ENCODE peak calls at places on chromosomes 11 and 22, in five cellular contexts. R is C1 segment of cervical spinal cord; H is posterior cingulate gyrus; Q is GM18507; N is stimulated activated CD4-positive, alpha-beta T cell treated with anti-CD3 and anti-CD28 coated beads, Interleukin-4, amount 100 ng/mL, for 1 hour. E is an unnamed sample.

GRCh38 chr11:5234390-5234834 is at the start of gene HBD:
- DNase-seq in R (no peak), H (no peak), Q (peak), N (no peak), E (no peak)

GRCh38 chr11:38814670-38815069 is 2216.6 kb upstream of the RAG2 start:
- DNase-seq in R (no peak), H (no peak), Q (no peak), N (no peak), E (no peak)

GRCh38 chr11:2474059-2474901 is 29.5 kb downstream of the KCNQ1 start:
- DNase-seq in R (no peak), H (no peak), Q (no peak), N (no peak), E (peak)

GRCh38 chr11:78181155-78181554 is 7.3 kb downstream of the KCTD21 start:
- DNase-seq in R (no peak), H (no peak), Q (no peak), N (no peak), E (no peak)

GRCh38 chr11:94790771-94791180 is 22.6 kb downstream of the AMOTL1 start:
- DNase-seq in R (no peak), H (no peak), Q (no peak), N (no peak), E (no peak)

GRCh38 chr11:19723572-19724342 is 11.1 kb downstream of the NAV2 start:
- DNase-seq in R (peak), H (no peak), Q (no peak), N (peak), E (no peak)

GRCh38 chr22:33919591-33920501 is at the start of gene LARGE1:
- DNase-seq in R (peak), H (peak), Q (no peak), N (peak), E (peak)

GRCh38 chr11:122706689-122707088 is 51.2 kb downstream of the UBASH3B start:
- DNase-seq in R (no peak), H (no peak), Q (no peak), N (no peak), E (no peak)

GRCh38 chr22:48426466-48427380 is 1401.0 kb downstream of the BRD1 start:
- DNase-seq in R (no peak), H (no peak), Q (no peak), N (no peak), E (no peak)

GRCh38 chr11:32297629-32298028 is 137.7 kb downstream of the WT1 start:
- DNase-seq in R (no peak), H (peak), Q (no peak), N (no peak), E (no peak)

GRCh38 chr11:797300-798092 is 585 bp downstream of the SLC25A22 start:
- DNase-seq in R (peak), H (peak), Q (peak), N (peak), E (peak)

GRCh38 chr11:70625921-70626518 is 227.7 kb downstream of the CTTN start:
- DNase-seq in R (no peak), H (peak), Q (no peak), N (no peak), E (no peak)

GRCh38 chr11:123206671-123207421 is 11.8 kb upstream of the CLMP start:
- DNase-seq in R (no peak), H (no peak), Q (no peak), N (no peak), E (no peak)

GRCh38 chr11:34339149-34340064 is 18.4 kb downstream of the ABTB2 start:
- DNase-seq in R (no peak), H (no peak), Q (peak), N (no peak), E (no peak)

GRCh38 chr11:73308003-73308962 is at the start of gene ARHGEF17:
- DNase-seq in R (peak), H (peak), Q (no peak), N (peak), E (peak)

GRCh38 chr22:38505595-38506117 is 455 bp downstream of the DDX17 start:
- DNase-seq in R (peak), H (peak), Q (peak), N (peak), E (peak)

GRCh38 chr11:95419915-95420314 is 188.9 kb upstream of the SESN3 start:
- DNase-seq in R (no peak), H (no peak), Q (no peak), N (no peak), E (no peak)

GRCh38 chr11:8757047-8757446 is 74.5 kb downstream of the RPL27A start:
- DNase-seq in R (no peak), H (no peak), Q (no peak), N (no peak), E (no peak)

GRCh38 chr11:117464778-117465177 is 137.1 kb downstream of the CEP164 start:
- DNase-seq in R (no peak), H (no peak), Q (no peak), N (no peak), E (no peak)

GRCh38 chr11:76785513-76785912 is 2.4 kb downstream of the TSKU start:
- DNase-seq in R (no peak), H (no peak), Q (no peak), N (no peak), E (no peak)

GRCh38 chr11:93939084-93939780 is 81.9 kb upstream of the HEPHL1 start:
- DNase-seq in R (no peak), H (no peak), Q (no peak), N (no peak), E (no peak)

GRCh38 chr22:39220897-39221850 is 23.6 kb downstream of the PDGFB start:
- DNase-seq in R (no peak), H (no peak), Q (no peak), N (no peak), E (no peak)

GRCh38 chr11:2551131-2551530 is 106.3 kb downstream of the KCNQ1 start:
- DNase-seq in R (no peak), H (no peak), Q (no peak), N (no peak), E (no peak)

GRCh38 chr11:34201130-34201529 is 95.7 kb downstream of the NAT10 start:
- DNase-seq in R (no peak), H (no peak), Q (no peak), N (no peak), E (no peak)

GRCh38 chr11:99117603-99118002 is 96.9 kb downstream of the CNTN5 start:
- DNase-seq in R (no peak), H (no peak), Q (no peak), N (no peak), E (no peak)

GRCh38 chr11:61680622-61681191 is 516 bp downstream of the DAGLA start:
- DNase-seq in R (no peak), H (no peak), Q (no peak), N (no peak), E (no peak)

GRCh38 chr11:1410366-1411291 is 20.9 kb downstream of the BRSK2 start:
- DNase-seq in R (no peak), H (no peak), Q (no peak), N (no peak), E (no peak)

GRCh38 chr11:90192869-90193582 is 29.8 kb downstream of the CHORDC1 start:
- DNase-seq in R (no peak), H (no peak), Q (no peak), N (no peak), E (no peak)

GRCh38 chr11:12275818-12276217 is 101.6 kb upstream of the PARVA start:
- DNase-seq in R (no peak), H (no peak), Q (no peak), N (no peak), E (no peak)

GRCh38 chr22:22912722-22913253 is 25.2 kb downstream of the IGLL5 start:
- DNase-seq in R (no peak), H (no peak), Q (no peak), N (no peak), E (no peak)

GRCh38 chr11:47946682-47947575 is 33.4 kb upstream of the PTPRJ start:
- DNase-seq in R (no peak), H (no peak), Q (no peak), N (peak), E (no peak)

GRCh38 chr11:46246514-46246913 is 30.9 kb upstream of the CREB3L1 start:
- DNase-seq in R (no peak), H (no peak), Q (no peak), N (no peak), E (no peak)

GRCh38 chr11:15878756-15879155 is 477.6 kb downstream of the SOX6 start:
- DNase-seq in R (no peak), H (no peak), Q (no peak), N (no peak), E (no peak)

GRCh38 chr11:12701815-12702214 is 27.6 kb downstream of the TEAD1 start:
- DNase-seq in R (no peak), H (no peak), Q (no peak), N (no peak), E (no peak)

GRCh38 chr22:10741210-10741609 is 4786.8 kb upstream of the OR11H1 start:
- DNase-seq in R (no peak), H (no peak), Q (no peak), N (no peak), E (no peak)

GRCh38 chr11:3893311-3893710 is 37.8 kb downstream of the STIM1 start:
- DNase-seq in R (no peak), H (no peak), Q (no peak), N (no peak), E (no peak)

GRCh38 chr11:20450829-20451228 is 63.3 kb downstream of the PRMT3 start:
- DNase-seq in R (no peak), H (no peak), Q (no peak), N (no peak), E (no peak)